ENCODE peak calls at places on chromosomes 16 and 17, in four cellular contexts. W, K, G and U are unnamed samples.

GRCh38 chr17:58330544-58330996 is 2.0 kb upstream of the TSPOAP1 start:
- DNase-seq in K (no peak), W (peak; percentile 15), G (no peak), U (no peak)

GRCh38 chr17:71709974-71710373 is 410.8 kb upstream of the SOX9 start:
- DNase-seq in K (no peak), G (peak; percentile 15), W (no peak), U (no peak)

GRCh38 chr17:80637286-80637703 is 92.7 kb downstream of the RPTOR start:
- DNase-seq in W (no peak), K (no peak), G (no peak), U (no peak)

GRCh38 chr16:50532576-50532975 is 15.6 kb upstream of the NKD1 start:
- DNase-seq in G (no peak), W (no peak), K (no peak), U (no peak)

GRCh38 chr16:11208916-11209665 is 46.9 kb downstream of the SOCS1 start:
- DNase-seq in W (no peak), K (no peak), G (no peak), U (no peak)

GRCh38 chr16:85376292-85377095 is 236.6 kb upstream of the GSE1 start:
- DNase-seq in K (no peak), W (no peak), G (no peak), U (no peak)

GRCh38 chr17:32555611-32556310 is 69.0 kb downstream of the CDK5R1 start:
- DNase-seq in G (no peak), W (no peak), K (no peak), U (no peak)

GRCh38 chr16:11049396-11050059 is 105.2 kb downstream of the CLEC16A start:
- DNase-seq in G (no peak), W (no peak), K (peak; percentile 74), U (no peak)

GRCh38 chr17:56577810-56578209 is 15.7 kb upstream of the NOG start:
- DNase-seq in W (peak; percentile 40), G (no peak), K (no peak), U (no peak)

GRCh38 chr16:59545666-59546065 is 811.5 kb upstream of the GOT2 start:
- DNase-seq in W (no peak), K (no peak), G (no peak), U (no peak)

GRCh38 chr17:7853693-7854043 is 1.2 kb upstream of the TMEM88 start:
- DNase-seq in G (no peak), W (peak; percentile 80), K (no peak), U (no peak)

GRCh38 chr16:69831212-69832123 is 69.3 kb downstream of the WWP2 start:
- DNase-seq in W (no peak), K (no peak), G (peak; percentile 55), U (peak; percentile 42)

GRCh38 chr17:37391146-37391545 is 15.4 kb downstream of the C17orf78 start:
- DNase-seq in G (peak; percentile 34), W (no peak), K (no peak), U (no peak)

GRCh38 chr17:61157246-61157887 is 242.3 kb upstream of the TBX2 start:
- DNase-seq in W (no peak), K (no peak), G (peak; percentile 75), U (no peak)

GRCh38 chr17:56514899-56515298 is 78.6 kb upstream of the NOG start:
- DNase-seq in W (no peak), G (no peak), K (no peak), U (no peak)

GRCh38 chr17:5582177-5582885 is 2.0 kb downstream of the NLRP1 start:
- DNase-seq in W (no peak), G (no peak), K (no peak), U (no peak)

GRCh38 chr17:5584971-5585794 is 874 bp upstream of the NLRP1 start:
- DNase-seq in K (peak; percentile 41), W (no peak), G (peak; percentile 80), U (peak; percentile 63)

GRCh38 chr17:5583426-5584382 is 605 bp downstream of the NLRP1 start:
- DNase-seq in K (no peak), W (no peak), G (no peak), U (no peak)

GRCh38 chr17:5585814-5586558 is 1.7 kb upstream of the NLRP1 start:
- DNase-seq in G (peak; percentile 14), W (no peak), K (no peak), U (no peak)

DNA sequence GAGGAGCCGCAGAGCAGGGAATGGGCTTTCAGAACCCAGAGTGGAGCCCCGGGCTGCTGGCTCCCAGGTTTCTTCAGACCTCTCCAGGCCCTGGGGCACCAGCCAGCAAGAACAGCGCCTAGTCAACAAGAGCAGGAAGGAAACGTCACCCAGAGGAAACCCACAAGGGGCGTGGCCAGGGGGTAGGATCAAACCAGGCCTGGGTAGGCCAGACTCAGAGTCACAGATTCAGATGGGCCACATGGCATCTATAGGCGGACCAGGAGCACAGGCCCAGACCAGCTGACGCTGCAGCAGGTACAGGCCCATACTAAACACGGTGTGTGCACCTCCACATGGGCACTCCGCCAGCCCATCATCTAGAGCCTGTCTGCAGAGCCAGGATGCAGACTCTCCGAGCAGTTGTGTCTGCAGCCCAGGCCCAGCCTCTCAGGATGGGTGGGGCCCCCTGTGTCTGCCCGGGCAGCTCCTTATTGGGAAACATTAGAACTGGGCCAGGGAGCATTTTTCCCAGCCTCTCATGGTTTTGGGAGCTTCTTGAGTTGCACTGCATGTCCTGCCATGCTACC is at the start of gene NLRP1:
- DNase-seq in W (no peak), G (peak; percentile 91), K (no peak), U (no peak)
- H3K4me3 ChIP-seq in W (no peak within 1 kb of the TSS), G (no peak within 1 kb of the TSS), K (no peak within 1 kb of the TSS), U (no peak within 1 kb of the TSS)

DNA sequence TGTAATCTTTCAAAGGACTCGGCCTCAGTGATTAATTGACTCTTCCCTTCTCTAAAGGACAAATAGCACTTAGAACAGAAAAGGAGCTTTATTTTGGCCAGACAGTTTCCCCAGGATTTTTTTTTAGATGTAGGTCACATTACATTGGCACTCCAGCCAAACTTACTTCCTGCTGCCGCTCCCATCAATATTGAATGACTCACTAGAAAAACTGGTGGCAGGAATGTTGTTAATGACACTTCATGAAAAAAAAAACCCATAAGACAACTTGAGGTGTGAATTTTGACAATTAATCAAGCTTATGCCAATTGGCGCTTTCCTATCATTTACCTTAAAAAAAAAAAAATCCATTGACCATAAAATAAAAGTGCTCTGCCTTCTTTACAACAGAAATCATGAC is 432.5 kb downstream of the TOX3 start:
- DNase-seq in W (no peak), G (no peak), K (peak; percentile 55), U (no peak)
- H3K4me3 ChIP-seq in W (no peak overlapping the region), G (no peak overlapping the region), K (no peak overlapping the region), U (no peak overlapping the region)

DNA sequence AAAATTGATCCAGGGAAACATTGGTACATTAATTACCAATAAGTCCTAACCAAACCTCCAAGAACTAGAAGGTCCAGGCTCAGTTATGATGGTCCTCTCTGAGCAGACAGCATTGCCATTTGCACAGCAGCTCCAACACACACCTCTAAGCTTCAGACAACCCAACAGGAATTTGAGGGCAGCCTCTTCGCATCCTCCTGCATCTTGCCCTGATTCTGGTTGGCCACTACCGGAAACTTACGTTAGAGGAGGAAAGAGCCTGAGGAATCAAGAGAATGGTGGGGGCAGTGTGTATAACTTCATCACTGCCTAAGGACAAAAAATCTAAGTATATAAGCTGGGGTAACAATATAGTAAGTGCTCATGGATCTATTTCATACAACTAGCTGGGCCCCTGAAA is 15.7 kb downstream of the FAM117A start:
- DNase-seq in K (no peak), G (no peak), W (no peak), U (no peak)
- H3K4me3 ChIP-seq in K (no peak overlapping the region), G (no peak overlapping the region), W (no peak overlapping the region), U (no peak overlapping the region)

GRCh38 chr17:67323445-67323844 is 42.9 kb downstream of the PSMD12 start:
- DNase-seq in K (no peak), G (no peak), W (no peak), U (no peak)

GRCh38 chr17:67326440-67326839 is 39.9 kb downstream of the PSMD12 start:
- DNase-seq in G (no peak), W (no peak), K (no peak), U (no peak)

GRCh38 chr17:67324330-67324729 is 42.0 kb downstream of the PSMD12 start:
- DNase-seq in W (no peak), K (no peak), G (no peak), U (no peak)

GRCh38 chr17:67316776-67317175 is 49.6 kb downstream of the PSMD12 start:
- DNase-seq in W (no peak), G (no peak), K (no peak), U (no peak)

GRCh38 chr17:67322039-67322787 is 44.2 kb downstream of the PSMD12 start:
- DNase-seq in G (no peak), K (no peak), W (peak; percentile 60), U (no peak)
- H3K4me3 ChIP-seq in G (no peak overlapping the region), K (no peak overlapping the region), W (no peak overlapping the region), U (no peak overlapping the region)